ENCODE peak calls at places on chromosomes 4 and X, in six cellular contexts. U, S, G, D, K and N are unnamed samples.

GRCh38 chr4:88830576-88830975 is 132.9 kb upstream of the NAP1L5 start:
- DNase-seq in U (no peak), S (no peak), G (no peak), D (no peak), K (no peak), N (no peak)

GRCh38 chrX:97672608-97673007 is 788.9 kb downstream of the RPA4 start:
- DNase-seq in U (no peak), S (no peak), G (no peak), D (no peak), K (no peak), N (no peak)

GRCh38 chr4:146033149-146033548 is 94.5 kb upstream of the ZNF827 start:
- DNase-seq in U (no peak), S (no peak), G (no peak), D (peak; percentile 51), K (no peak), N (no peak)

GRCh38 chrX:150205011-150205410 is 158.1 kb upstream of the MAMLD1 start:
- DNase-seq in U (peak; percentile 42), S (no peak), G (no peak), D (no peak), K (no peak), N (no peak)

GRCh38 chr4:2688281-2688680 is 67.9 kb downstream of the TNIP2 start:
- DNase-seq in U (no peak), S (no peak), G (no peak), D (no peak), K (no peak), N (no peak)

GRCh38 chr4:73576366-73576765 is 43.9 kb downstream of the RASSF6 start:
- DNase-seq in U (peak; percentile 74), S (no peak), G (no peak), D (no peak), K (no peak), N (no peak)

GRCh38 chr4:107699466-107700206 is 20.4 kb downstream of the PAPSS1 start:
- DNase-seq in U (no peak), S (no peak), G (no peak), D (no peak), K (no peak), N (no peak)

GRCh38 chr4:153733751-153734448 is 25.9 kb downstream of the RNF175 start:
- DNase-seq in U (no peak), S (no peak), G (no peak), D (no peak), K (no peak), N (no peak)

GRCh38 chr4:46329118-46329976 is 60.6 kb downstream of the GABRA2 start:
- DNase-seq in U (peak; percentile 40), S (no peak), G (no peak), D (peak; percentile 46), K (peak; percentile 26), N (peak; percentile 42)

GRCh38 chrX:140701480-140701879 is 8.1 kb upstream of the LINC00632 start:
- DNase-seq in U (peak; percentile 15), S (no peak), G (no peak), D (no peak), K (no peak), N (peak; percentile 44)

GRCh38 chrX:47146121-47146935 is 1.3 kb downstream of the RBM10 start:
- DNase-seq in U (no peak), S (no peak), G (no peak), D (no peak), K (no peak), N (no peak)